ENCODE peak calls at places on chromosomes 2 and 18, in nine cellular contexts. J is PC-3, G is endothelial cell of umbilical vein, N is suprapubic skin, C is cardiac fibroblast, S is uterus, I is fibroblast of villous mesenchyme, Q is epithelial cell of proximal tubule, V is mammary epithelial cell. D is an unnamed sample.

GRCh38 chr2:46657042-46657504 is 177.7 kb downstream of the TMEM247 start:
- DNase-seq in J (peak), G (peak), Q (no peak), V (peak), I (peak), N (peak), C (peak), S (peak), D (no peak)

GRCh38 chr2:240788482-240788881 is 31.5 kb downstream of the KIF1A start:
- DNase-seq in V (no peak), G (no peak), J (no peak), I (no peak), C (no peak), N (no peak), Q (no peak), S (no peak), D (no peak)

GRCh38 chr2:28463893-28464292 is 32.0 kb upstream of the PLB1 start:
- DNase-seq in I (peak), S (no peak), Q (no peak), N (no peak), V (no peak), J (no peak), C (peak), G (no peak), D (no peak)

GRCh38 chr2:7011376-7012083 is 94.3 kb downstream of the RNF144A start:
- DNase-seq in I (peak), C (peak), V (peak), N (no peak), Q (no peak), J (peak), G (no peak), S (no peak), D (no peak)

GRCh38 chr18:7221424-7222155 is 9.3 kb upstream of the LRRC30 start:
- DNase-seq in Q (peak), J (peak), N (no peak), S (no peak), C (peak), V (peak), G (peak), I (peak), D (no peak)

GRCh38 chr18:24368749-24369148 is 28.9 kb downstream of the OSBPL1A start:
- DNase-seq in N (no peak), V (peak), G (peak), S (no peak), J (peak), Q (no peak), I (no peak), C (no peak), D (no peak)

GRCh38 chr2:219289537-219290361 is 10.6 kb downstream of the DNAJB2 start:
- DNase-seq in V (peak), I (peak), S (peak), N (peak), J (peak), C (peak), Q (no peak), G (peak), D (no peak)

GRCh38 chr18:61851940-61852451 is 40.8 kb downstream of the RNF152 start:
- DNase-seq in G (no peak), S (no peak), J (no peak), V (peak), I (peak), C (peak), N (no peak), Q (no peak), D (no peak)

GRCh38 chr2:62642429-62643099 is 62.9 kb upstream of the EHBP1 start:
- DNase-seq in C (no peak), S (no peak), G (no peak), N (no peak), I (no peak), Q (no peak), J (no peak), V (no peak), D (no peak)

DNA sequence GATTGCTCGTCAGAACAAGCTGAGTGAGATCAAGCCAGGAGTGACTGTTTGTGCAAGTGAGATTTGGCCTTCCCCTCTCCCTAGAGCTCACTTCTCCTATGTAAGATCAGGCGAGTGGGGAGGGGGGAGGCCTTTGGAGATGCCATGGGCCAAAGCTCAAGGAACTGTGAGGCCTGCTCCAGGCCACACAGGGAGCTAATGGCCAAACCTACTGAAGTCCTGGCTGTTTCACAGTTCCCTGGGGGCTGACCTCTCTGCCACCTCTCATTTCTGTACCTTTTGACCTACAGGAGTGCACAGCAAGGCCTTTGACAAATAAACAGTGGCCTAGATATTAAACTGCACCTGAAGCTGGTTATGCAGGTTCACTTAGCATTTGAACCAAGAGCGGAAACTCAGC is 234.9 kb upstream of the NT5C1B start:
- DNase-seq in V (no peak), J (no peak), Q (no peak), N (no peak), S (no peak), C (no peak), G (no peak), I (no peak), D (no peak)
- TF ChIP-seq CTCF in V (no peak), J (no peak), Q (no peak), N (no peak), S (no peak), C (no peak), G (no peak), I (no peak), D (no peak)

DNA sequence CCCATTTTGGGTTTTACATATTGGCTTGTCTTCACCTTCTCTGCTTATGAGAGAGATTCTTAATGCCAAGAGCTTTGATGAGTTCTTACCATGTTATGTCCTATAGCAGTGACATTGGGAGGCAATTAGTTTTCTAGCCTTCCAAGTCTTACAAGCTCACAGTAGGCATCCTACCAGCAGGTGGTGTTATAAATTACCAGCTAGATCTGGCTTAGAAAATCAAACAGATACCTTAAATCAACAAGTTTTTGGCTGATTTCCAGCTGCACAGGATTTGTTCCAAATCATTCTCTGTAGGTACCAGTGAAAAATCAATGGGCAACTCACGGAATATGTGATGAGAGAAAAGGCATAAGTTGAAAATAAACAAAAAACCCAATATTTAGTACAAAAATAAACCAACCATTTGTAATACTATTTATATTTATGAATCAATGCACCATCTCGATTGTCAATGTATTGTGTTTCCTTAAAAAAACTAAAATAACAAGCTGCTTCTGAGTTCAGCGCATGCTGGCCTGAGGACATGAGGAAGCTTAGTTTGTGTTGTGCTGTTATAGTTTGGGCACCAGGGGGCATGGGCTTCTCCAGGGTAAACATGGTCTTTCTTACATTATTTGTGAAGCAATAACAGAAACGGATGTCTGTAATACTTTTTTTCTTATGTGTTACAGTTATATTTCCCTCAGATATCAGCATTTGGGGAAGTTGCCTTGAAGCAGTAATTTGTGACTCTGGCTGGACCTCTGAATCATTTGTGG is 34.1 kb upstream of the NXPH2 start:
- DNase-seq in Q (no peak), J (peak), N (no peak), G (no peak), I (no peak), V (no peak), C (peak), S (no peak), D (no peak)
- TF ChIP-seq CTCF in Q (peak), J (peak), N (no peak), G (no peak), I (peak), V (peak), C (no peak), S (no peak), D (no peak)

GRCh38 chr2:171957061-171957460 is 34.8 kb downstream of the HAT1 start:
- DNase-seq in C (no peak), S (no peak), Q (no peak), I (peak), V (peak), J (peak), G (no peak), N (no peak), D (no peak)
- TF ChIP-seq CTCF in C (no peak), S (no peak), Q (peak), I (peak), V (no peak), J (peak), G (no peak), N (no peak), D (no peak)

GRCh38 chr18:21293479-21293878 is 51.4 kb downstream of the GREB1L start:
- DNase-seq in C (no peak), J (no peak), N (no peak), S (no peak), V (no peak), G (no peak), Q (no peak), I (no peak), D (no peak)

GRCh38 chr18:21295101-21295500 is 53.1 kb downstream of the GREB1L start:
- DNase-seq in I (no peak), G (no peak), N (no peak), S (no peak), C (no peak), V (no peak), J (no peak), Q (no peak), D (no peak)

GRCh38 chr18:21289843-21290242 is 47.8 kb downstream of the GREB1L start:
- DNase-seq in V (no peak), J (no peak), Q (no peak), S (no peak), G (no peak), N (no peak), C (no peak), I (no peak), D (no peak)

GRCh38 chr18:21296045-21296444 is 54.0 kb downstream of the GREB1L start:
- DNase-seq in Q (no peak), C (no peak), J (no peak), N (no peak), G (no peak), S (no peak), I (no peak), V (no peak), D (no peak)

DNA sequence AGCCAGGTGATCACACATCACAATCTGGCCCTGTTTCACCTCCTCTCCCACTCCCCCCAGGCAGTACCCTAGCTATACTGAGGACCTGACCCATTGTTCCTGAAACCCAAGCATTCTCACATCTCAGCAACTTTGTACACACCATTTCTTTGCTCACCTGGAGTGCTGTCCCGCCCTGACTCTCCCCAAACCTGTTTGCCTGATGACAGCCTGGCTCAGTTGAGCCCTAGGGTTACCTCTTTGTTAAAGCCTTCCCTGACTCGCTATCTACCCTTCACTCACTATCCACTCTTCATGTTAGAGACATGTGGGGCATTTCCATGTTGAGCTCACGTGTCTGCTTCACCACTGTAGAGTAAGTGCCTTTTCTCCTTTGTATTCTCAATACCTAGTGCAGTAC is 49.1 kb downstream of the GREB1L start:
- DNase-seq in V (peak), G (no peak), I (no peak), C (no peak), J (peak), N (no peak), S (no peak), Q (no peak), D (no peak)
- TF ChIP-seq CTCF in V (no peak), G (no peak), I (no peak), C (no peak), J (no peak), N (no peak), S (no peak), Q (no peak), D (no peak)

D was measured in natural killer cell.